ENCODE peak calls at places on chromosomes 11 and 22, in nine cellular contexts. J is epithelial cell of prostate, X is neuronal stem cell, N is transverse colon, Y is heart right ventricle, K is RWPE1, Q is dorsolateral prefrontal cortex, V is heart left ventricle, P is neural progenitor cell. C is an unnamed sample.

GRCh38 chr22:23884133-23884532 is 10.1 kb upstream of the MIF start:
- DNase-seq in J (no peak), X (no peak), N (no peak), Y (no peak), K (no peak), Q (no peak), V (no peak), P (no peak), C (no peak)

GRCh38 chr11:93630037-93630436 is 31.4 kb upstream of the CEP295 start:
- DNase-seq in J (no peak), X (no peak), N (no peak), Y (no peak), K (no peak), Q (no peak), V (no peak), P (no peak), C (no peak)

GRCh38 chr11:24754406-24754805 is 257.6 kb downstream of the LUZP2 start:
- DNase-seq in J (peak), X (no peak), N (no peak), Y (no peak), K (no peak), Q (no peak), V (no peak), P (no peak), C (no peak)

GRCh38 chr11:8265681-8266241 is 2.1 kb upstream of the LMO1 start:
- DNase-seq in J (no peak), X (no peak), N (no peak), Y (no peak), K (no peak), Q (no peak), V (no peak), P (peak), C (peak)

GRCh38 chr22:46142548-46143490 is 7.5 kb upstream of the PPARA start:
- DNase-seq in J (no peak), X (no peak), N (no peak), Y (no peak), K (no peak), Q (no peak), V (peak), P (no peak), C (no peak)

GRCh38 chr22:19394274-19395050 is 37.1 kb downstream of the HIRA start:
- DNase-seq in J (no peak), X (no peak), N (no peak), Y (no peak), K (no peak), Q (no peak), V (no peak), P (no peak), C (no peak)

GRCh38 chr22:47423861-47424820 is 661.7 kb downstream of the TBC1D22A start:
- DNase-seq in J (no peak), X (no peak), N (no peak), Y (no peak), K (no peak), Q (no peak), V (no peak), P (no peak), C (no peak)

GRCh38 chr22:48439560-48440135 is 1388.0 kb downstream of the BRD1 start:
- DNase-seq in J (no peak), X (no peak), N (no peak), Y (no peak), K (no peak), Q (no peak), V (peak), P (no peak), C (no peak)

GRCh38 chr22:50581950-50582561 is 593 bp downstream of the CHKB start:
- DNase-seq in J (no peak), X (no peak), N (peak), Y (no peak), K (peak), Q (no peak), V (no peak), P (no peak), C (no peak)

GRCh38 chr11:11895672-11896071 is 53.9 kb downstream of the USP47 start:
- DNase-seq in J (no peak), X (no peak), N (no peak), Y (no peak), K (no peak), Q (no peak), V (no peak), P (no peak), C (no peak)

GRCh38 chr22:30861688-30862552 is 106.7 kb downstream of the MORC2 start:
- DNase-seq in J (no peak), X (no peak), N (no peak), Y (no peak), K (no peak), Q (no peak), V (no peak), P (no peak), C (no peak)
- H3K27ac ChIP-seq in J (no peak), X (no peak), N (no peak), Y (no peak), K (no peak), Q (no peak), V (no peak), P (no peak), C (no peak)

GRCh38 chr11:59678118-59678812 is 9.4 kb upstream of the PATL1 start:
- DNase-seq in J (no peak), X (no peak), N (no peak), Y (no peak), K (no peak), Q (no peak), V (no peak), P (no peak), C (no peak)
- H3K27ac ChIP-seq in J (no peak), X (no peak), N (no peak), Y (no peak), K (no peak), Q (no peak), V (no peak), P (no peak), C (no peak)

GRCh38 chr22:42977574-42977973 is 37.4 kb downstream of the PACSIN2 start:
- DNase-seq in J (no peak), X (no peak), N (no peak), Y (no peak), K (no peak), Q (no peak), V (no peak), P (no peak), C (no peak)
- H3K27ac ChIP-seq in J (peak), X (no peak), N (no peak), Y (peak), K (no peak), Q (no peak), V (no peak), P (peak), C (no peak)

GRCh38 chr11:13126430-13126829 is 117.3 kb downstream of the RASSF10 start:
- DNase-seq in J (peak), X (no peak), N (no peak), Y (no peak), K (peak), Q (no peak), V (no peak), P (no peak), C (no peak)

GRCh38 chr11:13127161-13127560 is 118.0 kb downstream of the RASSF10 start:
- DNase-seq in J (no peak), X (no peak), N (no peak), Y (no peak), K (no peak), Q (no peak), V (no peak), P (no peak), C (no peak)

GRCh38 chr11:13128381-13128780 is 119.3 kb downstream of the RASSF10 start:
- DNase-seq in J (no peak), X (no peak), N (no peak), Y (no peak), K (no peak), Q (no peak), V (no peak), P (no peak), C (no peak)
- H3K27ac ChIP-seq in J (no peak), X (no peak), N (no peak), Y (no peak), K (no peak), Q (no peak), V (no peak), P (no peak), C (no peak)

GRCh38 chr11:15622231-15622890 is 507.6 kb downstream of the INSC start:
- DNase-seq in J (no peak), X (peak), N (no peak), Y (no peak), K (no peak), Q (no peak), V (no peak), P (peak), C (no peak)
- H3K27ac ChIP-seq in J (no peak), X (peak), N (no peak), Y (no peak), K (no peak), Q (no peak), V (no peak), P (no peak), C (no peak)

GRCh38 chr22:41516462-41516861 is 27.8 kb downstream of the POLR3H start:
- DNase-seq in J (no peak), X (no peak), N (no peak), Y (no peak), K (no peak), Q (no peak), V (no peak), P (no peak), C (no peak)

GRCh38 chr22:41517172-41518047 is 26.9 kb downstream of the POLR3H start:
- DNase-seq in J (peak), X (peak), N (peak), Y (peak), K (peak), Q (peak), V (no peak), P (peak), C (peak)

GRCh38 chr22:41511521-41511968 is 32.7 kb downstream of the POLR3H start:
- DNase-seq in J (no peak), X (no peak), N (no peak), Y (peak), K (no peak), Q (no peak), V (no peak), P (no peak), C (no peak)

GRCh38 chr22:41512421-41513194 is 31.7 kb downstream of the POLR3H start:
- DNase-seq in J (no peak), X (peak), N (no peak), Y (no peak), K (peak), Q (no peak), V (no peak), P (peak), C (no peak)

DNA sequence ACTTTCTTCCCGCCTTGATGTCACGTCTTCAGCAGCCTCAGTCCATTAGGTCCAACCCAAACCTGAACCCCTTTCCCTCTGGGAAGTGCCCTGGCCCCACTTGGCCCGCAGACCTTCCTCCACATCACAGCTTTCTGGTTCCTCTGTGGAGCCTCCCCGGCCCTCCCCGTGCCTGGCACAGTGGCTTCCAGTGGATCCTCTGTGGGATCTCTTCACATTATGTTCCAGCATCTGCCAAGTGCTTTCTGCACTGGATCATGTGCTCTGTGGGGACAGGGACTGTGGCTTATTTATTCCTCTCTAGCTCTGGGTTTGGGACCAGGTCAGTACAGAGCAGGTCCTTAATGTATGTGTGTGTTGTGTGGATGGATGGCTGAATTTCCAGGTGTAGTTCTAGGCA is 30.9 kb downstream of the POLR3H start:
- DNase-seq in J (no peak), X (no peak), N (no peak), Y (no peak), K (no peak), Q (peak), V (no peak), P (no peak), C (no peak)
- H3K27ac ChIP-seq in J (no peak), X (peak), N (peak), Y (peak), K (peak), Q (peak), V (peak), P (no peak), C (peak)

GRCh38 chr11:44032304-44033085 is 15.3 kb upstream of the ACCSL start:
- DNase-seq in J (no peak), X (no peak), N (peak), Y (peak), K (no peak), Q (peak), V (peak), P (no peak), C (peak)

GRCh38 chr11:44036811-44037657 is 10.7 kb upstream of the ACCSL start:
- DNase-seq in J (peak), X (peak), N (peak), Y (peak), K (peak), Q (peak), V (peak), P (peak), C (peak)

GRCh38 chr11:44033856-44034255 is 13.9 kb upstream of the ACCSL start:
- DNase-seq in J (no peak), X (no peak), N (no peak), Y (no peak), K (no peak), Q (no peak), V (no peak), P (no peak), C (no peak)

GRCh38 chr11:44033411-44033850 is 14.3 kb upstream of the ACCSL start:
- DNase-seq in J (no peak), X (no peak), N (no peak), Y (no peak), K (no peak), Q (peak), V (no peak), P (no peak), C (no peak)

DNA sequence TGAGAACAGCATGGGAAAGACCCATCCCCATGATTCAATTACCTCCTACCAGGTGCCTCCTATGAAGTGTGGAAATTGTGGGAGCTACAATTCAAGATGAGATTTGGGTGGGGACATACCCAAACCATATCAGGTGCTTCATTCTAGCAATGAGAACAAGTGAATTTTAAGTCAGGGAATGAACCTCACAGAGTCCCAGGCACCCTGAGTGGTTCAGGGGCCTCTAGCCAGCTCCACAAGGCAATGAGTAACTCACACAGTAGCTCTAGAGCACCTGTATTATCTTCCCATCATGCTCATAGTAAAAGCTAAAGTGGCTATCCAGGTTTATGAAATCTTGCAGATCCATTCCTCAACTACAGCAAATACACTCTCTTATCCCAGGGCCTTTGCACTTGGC is 13.1 kb upstream of the ACCSL start:
- DNase-seq in J (no peak), X (no peak), N (no peak), Y (no peak), K (no peak), Q (no peak), V (no peak), P (no peak), C (no peak)
- H3K27ac ChIP-seq in J (no peak), X (no peak), N (no peak), Y (no peak), K (no peak), Q (peak), V (no peak), P (no peak), C (no peak)